ENCODE peak calls at places on chromosomes 12 and 14, in six cellular contexts. X is tibial artery, T is Panc1, V is thoracic aorta, E is hepatocyte, G is esophagus muscularis mucosa. K is an unnamed sample.

GRCh38 chr14:71582705-71583104 is 349.5 kb upstream of the RGS6 start:
- DNase-seq in X (no peak), T (no peak), V (no peak), E (no peak), G (no peak), K (no peak)

GRCh38 chr12:104627231-104627974 is 170.7 kb downstream of the CHST11 start:
- DNase-seq in X (no peak), T (no peak), V (no peak), E (no peak), G (no peak), K (no peak)

GRCh38 chr12:83114042-83114441 is 427.3 kb downstream of the TMTC2 start:
- DNase-seq in X (no peak), T (no peak), V (no peak), E (no peak), G (no peak), K (no peak)

GRCh38 chr14:28298156-28298555 is 468.4 kb upstream of the FOXG1 start:
- DNase-seq in X (no peak), T (no peak), V (no peak), E (no peak), G (no peak), K (no peak)

GRCh38 chr14:90627478-90627877 is 188.8 kb downstream of the TTC7B start:
- DNase-seq in X (no peak), T (no peak), V (no peak), E (no peak), G (no peak), K (no peak)

GRCh38 chr12:25764409-25764808 is 194.1 kb upstream of the RASSF8 start:
- DNase-seq in X (no peak), T (no peak), V (no peak), E (no peak), G (no peak), K (no peak)

GRCh38 chr14:89841855-89842254 is 112.7 kb downstream of the EFCAB11 start:
- DNase-seq in X (no peak), T (no peak), V (no peak), E (peak; percentile 16), G (no peak), K (no peak)

GRCh38 chr14:105193916-105194782 is 13.0 kb upstream of the NUDT14 start:
- DNase-seq in X (no peak), T (no peak), V (no peak), E (peak; percentile 45), G (no peak), K (no peak)

GRCh38 chr12:24853094-24853493 is 95.8 kb downstream of the BCAT1 start:
- DNase-seq in X (no peak), T (no peak), V (no peak), E (no peak), G (no peak), K (no peak)

GRCh38 chr14:67984274-67984673 is 164.7 kb downstream of the RAD51B start:
- DNase-seq in X (no peak), T (no peak), V (no peak), E (no peak), G (no peak), K (no peak)

GRCh38 chr12:15193927-15194326 is 27.3 kb downstream of the RERG start:
- DNase-seq in X (no peak), T (no peak), V (no peak), E (peak; percentile 8), G (no peak), K (no peak)

GRCh38 chr14:20662968-20663731 is 21.2 kb upstream of the RNASE4 start:
- DNase-seq in X (peak; percentile 50), T (peak; percentile 97), V (no peak), E (peak; percentile 74), G (peak; percentile 91), K (no peak)

GRCh38 chr12:116529048-116529447 is 30.1 kb upstream of the MAP1LC3B2 start:
- DNase-seq in X (no peak), T (no peak), V (no peak), E (peak; percentile 18), G (no peak), K (no peak)

GRCh38 chr12:28780960-28781359 is 368.1 kb upstream of the FAR2 start:
- DNase-seq in X (no peak), T (no peak), V (no peak), E (no peak), G (no peak), K (no peak)

GRCh38 chr14:29716150-29716549 is 211.5 kb downstream of the PRKD1 start:
- DNase-seq in X (no peak), T (no peak), V (no peak), E (no peak), G (no peak), K (no peak)

GRCh38 chr12:91355150-91356006 is 172.8 kb upstream of the DCN start:
- DNase-seq in X (peak; percentile 68), T (peak; percentile 50), V (peak; percentile 14), E (peak; percentile 83), G (no peak), K (peak; percentile 55)

GRCh38 chr12:49059385-49060232 is 985 bp downstream of the KMT2D start:
- DNase-seq in X (no peak), T (no peak), V (no peak), E (peak; percentile 69), G (no peak), K (no peak)

GRCh38 chr14:21498540-21499526 is 12.3 kb downstream of the METTL3 start:
- DNase-seq in X (no peak), T (no peak), V (no peak), E (peak; percentile 76), G (no peak), K (no peak)

GRCh38 chr14:104746951-104747481 is 5.9 kb upstream of the SIVA1 start:
- DNase-seq in X (peak; percentile 81), T (no peak), V (no peak), E (peak; percentile 61), G (no peak), K (no peak)

DNA sequence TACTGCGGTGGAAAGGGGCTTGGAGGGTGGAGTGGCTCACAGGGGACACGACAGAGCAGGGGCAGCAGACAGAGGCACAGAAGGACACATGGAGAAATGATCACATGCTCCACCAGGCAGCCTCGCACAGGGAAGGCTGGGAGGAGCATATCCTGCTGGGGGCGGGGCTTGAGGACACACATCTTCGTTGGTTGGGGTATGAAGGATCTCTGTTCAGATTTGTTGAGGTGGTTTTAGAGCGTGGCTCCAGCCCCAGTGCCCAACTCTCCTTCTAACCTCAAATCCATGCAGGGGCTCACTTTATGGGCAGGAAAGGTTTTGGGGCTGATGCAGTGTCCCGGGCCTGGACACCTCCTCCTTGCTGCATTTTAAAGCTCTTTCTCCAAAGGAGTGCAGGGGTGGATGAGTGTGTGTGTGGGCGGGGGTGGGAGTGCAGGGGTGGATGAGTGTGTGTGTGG is 741 bp upstream of the P3H3 start:
- DNase-seq in X (peak; percentile 93), T (no peak), V (peak; percentile 63), E (peak; percentile 91), G (peak; percentile 95), K (peak; percentile 93)
- H3K27me3 ChIP-seq in X (no peaks in the 10 kb centered on the region), T (no peaks in the 10 kb centered on the region), V (peaks cover 10% of the 10 kb centered on the region), E (peaks cover 5% of the 10 kb centered on the region), G (no peaks in the 10 kb centered on the region), K (no peaks in the 10 kb centered on the region)

GRCh38 chr14:58574623-58575022 is 63.1 kb upstream of the DACT1 start:
- DNase-seq in X (no peak), T (no peak), V (no peak), E (no peak), G (no peak), K (no peak)
- TF ChIP-seq CTCF in X (no peak), T (no peak), V (peak; percentile 6), E (no peak), G (no peak), K (no peak)

GRCh38 chr12:90339837-90340236 is 615.1 kb downstream of the CCER1 start:
- DNase-seq in X (no peak), T (no peak), V (no peak), E (no peak), G (no peak), K (no peak)
- H3K4me3 ChIP-seq in X (no peak overlapping the region), T (no peak overlapping the region), V (no peak overlapping the region), E (no peak overlapping the region), G (no peak overlapping the region), K (no peak overlapping the region)

GRCh38 chr12:132629330-132629729 is 10.8 kb downstream of the P2RX2 start:
- DNase-seq in X (no peak), T (no peak), V (no peak), E (no peak), G (no peak), K (no peak)

GRCh38 chr12:132633398-132633797 is 14.8 kb downstream of the P2RX2 start:
- DNase-seq in X (no peak), T (no peak), V (no peak), E (no peak), G (no peak), K (no peak)

GRCh38 chr12:132632521-132633228 is 14.1 kb downstream of the P2RX2 start:
- DNase-seq in X (no peak), T (no peak), V (no peak), E (no peak), G (no peak), K (no peak)

GRCh38 chr12:132630672-132631071 is 12.1 kb downstream of the P2RX2 start:
- DNase-seq in X (no peak), T (no peak), V (no peak), E (no peak), G (no peak), K (no peak)

DNA sequence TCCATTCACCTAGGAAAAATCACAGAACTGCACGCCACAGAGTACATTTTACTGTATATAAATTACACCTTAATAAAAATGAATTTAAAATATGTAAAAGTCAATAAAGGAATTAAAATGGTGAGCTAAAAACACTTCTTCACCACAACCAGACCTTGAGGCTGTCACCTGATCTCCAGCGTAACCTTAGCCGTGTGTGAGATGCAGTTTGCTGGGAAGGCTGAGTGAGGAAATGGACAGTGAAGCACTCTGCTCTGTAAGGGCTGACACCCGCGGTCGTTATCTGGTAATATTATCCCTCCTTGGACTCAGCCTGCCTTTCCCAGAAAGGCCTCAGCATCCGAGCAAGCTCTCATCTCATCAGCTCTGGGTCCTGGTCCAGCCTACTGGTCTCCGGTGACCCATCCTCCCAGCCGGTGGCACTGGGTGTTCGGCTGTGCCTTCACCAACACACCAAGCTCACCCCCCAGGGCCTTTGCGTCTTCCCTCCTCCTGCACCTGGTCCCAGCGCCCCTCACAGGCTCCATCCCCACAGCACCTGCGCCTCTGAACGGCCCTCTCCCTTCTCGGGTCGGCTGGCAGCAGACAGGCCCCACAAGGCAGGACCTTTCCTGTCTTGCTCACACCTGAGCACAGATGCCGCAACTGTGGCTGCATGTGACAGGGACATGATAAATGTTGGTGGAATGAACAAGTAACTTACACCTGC is 12.9 kb downstream of the P2RX2 start:
- DNase-seq in X (no peak), T (no peak), V (no peak), E (no peak), G (no peak), K (no peak)
- H3K27me3 ChIP-seq in X (no peaks in the 10 kb centered on the region), T (no peaks in the 10 kb centered on the region), V (no peaks in the 10 kb centered on the region), E (no peaks in the 10 kb centered on the region), G (no peaks in the 10 kb centered on the region), K (no peaks in the 10 kb centered on the region)

GRCh38 chr12:58963844-58964243 is 43.5 kb upstream of the LRIG3 start:
- DNase-seq in X (no peak), T (no peak), V (no peak), E (no peak), G (no peak), K (no peak)

GRCh38 chr12:58965568-58965967 is 45.3 kb upstream of the LRIG3 start:
- DNase-seq in X (no peak), T (no peak), V (no peak), E (peak; percentile 23), G (no peak), K (no peak)

GRCh38 chr12:58959639-58960300 is 39.5 kb upstream of the LRIG3 start:
- DNase-seq in X (no peak), T (no peak), V (no peak), E (no peak), G (no peak), K (no peak)

GRCh38 chr12:58961166-58961565 is 40.9 kb upstream of the LRIG3 start:
- DNase-seq in X (no peak), T (no peak), V (no peak), E (no peak), G (no peak), K (no peak)

GRCh38 chr12:58961906-58962305 is 41.6 kb upstream of the LRIG3 start:
- DNase-seq in X (no peak), T (no peak), V (no peak), E (no peak), G (no peak), K (no peak)
- TF ChIP-seq CTCF in X (no peak), T (no peak), V (no peak), E (no peak), G (no peak), K (no peak)